ENCODE peak calls at places on chromosomes 5 and 9, in four cellular contexts. D is GM03348; B is cerebellar cortex; Q is stimulated activated CD4-positive, alpha-beta T cell treated with anti-CD3 and anti-CD28 coated beads, Interleukin-12 subunit alpha, Interleukin-12 subunit beta, amount 100 ng/mL, for 4 hours. K is an unnamed sample.

GRCh38 chr9:90881648-90882047 is 80.0 kb downstream of the SYK start:
- DNase-seq in D (no peak), B (no peak), Q (no peak), K (no peak)

GRCh38 chr9:133589454-133590227 is 19.5 kb downstream of the FAM163B start:
- DNase-seq in D (no peak), B (no peak), Q (peak; percentile 52), K (peak; percentile 95)

GRCh38 chr5:23089316-23089715 is 236.2 kb upstream of the CDH12 start:
- DNase-seq in D (no peak), B (peak; percentile 23), Q (no peak), K (no peak)

GRCh38 chr9:16653491-16654407 is 216.7 kb downstream of the BNC2 start:
- DNase-seq in D (no peak), B (no peak), Q (no peak), K (no peak)

GRCh38 chr9:75990181-75990580 is 99.7 kb downstream of the PCSK5 start:
- DNase-seq in D (no peak), B (no peak), Q (no peak), K (no peak)

GRCh38 chr9:16461231-16461840 is 409.1 kb downstream of the BNC2 start:
- DNase-seq in D (no peak), B (no peak), Q (no peak), K (no peak)

GRCh38 chr5:167908596-167908995 is 382.8 kb upstream of the WWC1 start:
- DNase-seq in D (no peak), B (no peak), Q (no peak), K (no peak)

GRCh38 chr5:180609386-180609785 is 18.1 kb upstream of the SCGB3A1 start:
- DNase-seq in D (no peak), B (no peak), Q (no peak), K (no peak)

GRCh38 chr5:39448504-39449128 is 23.8 kb upstream of the DAB2 start:
- DNase-seq in D (no peak), B (no peak), Q (no peak), K (no peak)

GRCh38 chr5:39187873-39188731 is 31.3 kb downstream of the FYB1 start:
- DNase-seq in D (no peak), B (no peak), Q (no peak), K (no peak)

GRCh38 chr5:28743362-28743761 is 1705.0 kb upstream of the CDH9 start:
- DNase-seq in D (no peak), B (no peak), Q (no peak), K (no peak)

GRCh38 chr5:58946232-58946631 is 363.4 kb downstream of the RAB3C start:
- DNase-seq in D (no peak), B (no peak), Q (no peak), K (no peak)

GRCh38 chr9:3820643-3821042 is 294.8 kb upstream of the RFX3 start:
- DNase-seq in D (no peak), B (no peak), Q (no peak), K (no peak)

GRCh38 chr9:16425572-16425971 is 444.9 kb downstream of the BNC2 start:
- DNase-seq in D (peak; percentile 31), B (no peak), Q (no peak), K (no peak)

GRCh38 chr9:133467101-133467500 is 7.3 kb downstream of the CACFD1 start:
- DNase-seq in D (no peak), B (no peak), Q (no peak), K (no peak)

GRCh38 chr5:133828727-133829126 is 139.7 kb downstream of the C5orf15 start:
- DNase-seq in D (no peak), B (no peak), Q (no peak), K (no peak)

GRCh38 chr5:60841361-60841760 is 2.7 kb downstream of the ELOVL7 start:
- DNase-seq in D (no peak), B (peak; percentile 65), Q (no peak), K (no peak)

GRCh38 chr5:89081360-89081759 is 198.4 kb upstream of the MEF2C start:
- DNase-seq in D (no peak), B (no peak), Q (no peak), K (no peak)

GRCh38 chr9:126357074-126357473 is 30.4 kb downstream of the MVB12B start:
- DNase-seq in D (no peak), B (no peak), Q (no peak), K (no peak)

GRCh38 chr9:85536076-85536475 is 205.7 kb downstream of the AGTPBP1 start:
- DNase-seq in D (peak; percentile 90), B (no peak), Q (no peak), K (no peak)

GRCh38 chr9:114291886-114292590 is 30.9 kb upstream of the ORM1 start:
- DNase-seq in D (no peak), B (no peak), Q (no peak), K (no peak)

GRCh38 chr5:119398713-119399492 is 43.1 kb downstream of the TNFAIP8 start:
- DNase-seq in D (peak; percentile 63), B (peak; percentile 81), Q (no peak), K (no peak)

GRCh38 chr9:70924905-70925547 is 196.4 kb downstream of the TRPM3 start:
- DNase-seq in D (peak; percentile 65), B (peak; percentile 90), Q (no peak), K (no peak)

GRCh38 chr9:84898188-84898587 is 228.7 kb downstream of the NTRK2 start:
- DNase-seq in D (no peak), B (no peak), Q (no peak), K (no peak)

GRCh38 chr9:107309271-107309670 is 26.2 kb downstream of the RAD23B start:
- DNase-seq in D (no peak), B (no peak), Q (no peak), K (no peak)

GRCh38 chr9:135662758-135663450 is at the start of gene LCN9:
- DNase-seq in D (no peak), B (no peak), Q (no peak), K (no peak)

GRCh38 chr5:6043491-6044310 is 334.6 kb downstream of the MED10 start:
- DNase-seq in D (no peak), B (peak; percentile 60), Q (no peak), K (no peak)

GRCh38 chr9:114805670-114806551 is at the start of gene TNFSF15:
- DNase-seq in D (no peak), B (no peak), Q (no peak), K (peak; percentile 60)

GRCh38 chr5:118554991-118555390 is 433.4 kb downstream of the DTWD2 start:
- DNase-seq in D (no peak), B (no peak), Q (no peak), K (no peak)

GRCh38 chr5:124342027-124342471 is 404.4 kb downstream of the ZNF608 start:
- DNase-seq in D (no peak), B (peak; percentile 93), Q (no peak), K (no peak)

GRCh38 chr5:133959643-133960042 is 8.8 kb downstream of the C5orf15 start:
- DNase-seq in D (no peak), B (no peak), Q (no peak), K (no peak)

GRCh38 chr9:21744874-21745273 is 57.6 kb upstream of the MTAP start:
- DNase-seq in D (peak; percentile 33), B (no peak), Q (no peak), K (no peak)

GRCh38 chr9:93268551-93269314 is 84.8 kb downstream of the WNK2 start:
- DNase-seq in D (peak; percentile 2), B (no peak), Q (peak; percentile 30), K (no peak)

GRCh38 chr5:120550358-120550757 is 86.3 kb downstream of the PRR16 start:
- DNase-seq in D (no peak), B (no peak), Q (no peak), K (no peak)

GRCh38 chr5:165094782-165095181 is 1589.4 kb downstream of the MAT2B start:
- DNase-seq in D (no peak), B (no peak), Q (no peak), K (no peak)

GRCh38 chr5:37495210-37495609 is 116.1 kb downstream of the WDR70 start:
- DNase-seq in D (peak; percentile 31), B (no peak), Q (no peak), K (no peak)